ENCODE peak calls at places on chromosomes 4 and X, in six cellular contexts. N is lower lobe of right lung, W is progenitor cell of endocrine pancreas, Z is NCI-H1417, O is Kasumi-1, E is AG09309. C is an unnamed sample.

GRCh38 chr4:109729155-109729562 is 711 bp downstream of the PLA2G12A start:
- DNase-seq in O (peak), W (no peak), E (no peak), N (no peak), Z (no peak), C (no peak)

GRCh38 chrX:154374361-154375155 is at the start of gene FLNA:
- DNase-seq in N (no peak), E (no peak), O (no peak), Z (no peak), W (peak), C (peak)

GRCh38 chrX:110407910-110408545 is 49.4 kb downstream of the RTL9 start:
- DNase-seq in N (no peak), Z (peak), E (no peak), O (peak), W (peak), C (peak)

GRCh38 chr4:186240848-186241491 is 13.7 kb downstream of the KLKB1 start:
- DNase-seq in N (no peak), E (no peak), O (no peak), Z (no peak), W (no peak), C (no peak)

GRCh38 chr4:70651864-70652506 is 14.3 kb downstream of the JCHAIN start:
- DNase-seq in N (no peak), E (peak), Z (peak), O (peak), W (no peak), C (peak)

GRCh38 chrX:17376381-17377046 is 1.5 kb downstream of the NHS start:
- DNase-seq in W (no peak), O (no peak), Z (no peak), N (no peak), E (no peak), C (no peak)

GRCh38 chr4:118734491-118735205 is 49.5 kb downstream of the METTL14 start:
- DNase-seq in Z (no peak), W (no peak), O (no peak), N (no peak), E (no peak), C (no peak)

GRCh38 chr4:73405138-73405537 is 1.1 kb downstream of the ALB start:
- DNase-seq in O (no peak), W (no peak), E (no peak), N (no peak), Z (no peak), C (no peak)

GRCh38 chrX:149910178-149910695 is 19.1 kb upstream of the HSFX4 start:
- DNase-seq in E (no peak), N (no peak), Z (peak), W (no peak), O (no peak), C (peak)

GRCh38 chr4:158280856-158281255 is 70.6 kb downstream of the TMEM144 start:
- DNase-seq in N (no peak), Z (no peak), E (no peak), W (no peak), O (no peak), C (no peak)

GRCh38 chrX:154458954-154459829 is 1.1 kb downstream of the PLXNA3 start:
- DNase-seq in W (no peak), E (no peak), N (peak), O (no peak), Z (peak), C (no peak)

GRCh38 chr4:66555301-66555700 is 885.0 kb upstream of the EPHA5 start:
- DNase-seq in Z (no peak), O (no peak), E (peak), N (no peak), W (no peak), C (no peak)